ENCODE peak calls at places on chromosomes 6 and 20, in eight cellular contexts. One of them, this sample, is unnamed.

GRCh38 chr6:84906514-84906913 is 142.1 kb upstream of the TBX18 start:
- DNase-seq in foreskin fibroblast: no peak
- DNase-seq in astrocyte of the spinal cord: no peak
- DNase-seq in activated CD4-positive, alpha-beta T cell treated with anti-CD3 and anti-CD28 coated beads for 4 hours: no peak
- DNase-seq in HuH-7.5: no peak
- DNase-seq in GM12865: no peak
- DNase-seq in ELF-1: no peak
- DNase-seq in CD4-positive, CD25-positive, alpha-beta regulatory T cell: no peak
- DNase-seq in this sample: no peak

GRCh38 chr6:153511896-153512496 is 380.9 kb upstream of the RGS17 start:
- DNase-seq in foreskin fibroblast: peak
- DNase-seq in astrocyte of the spinal cord: peak
- DNase-seq in activated CD4-positive, alpha-beta T cell treated with anti-CD3 and anti-CD28 coated beads for 4 hours: no peak
- DNase-seq in HuH-7.5: peak
- DNase-seq in GM12865: peak
- DNase-seq in ELF-1: peak
- DNase-seq in CD4-positive, CD25-positive, alpha-beta regulatory T cell: no peak
- DNase-seq in this sample: peak

GRCh38 chr6:74197310-74197709 is 501.3 kb downstream of the CD109 start:
- DNase-seq in foreskin fibroblast: no peak
- DNase-seq in astrocyte of the spinal cord: no peak
- DNase-seq in activated CD4-positive, alpha-beta T cell treated with anti-CD3 and anti-CD28 coated beads for 4 hours: no peak
- DNase-seq in HuH-7.5: no peak
- DNase-seq in GM12865: no peak
- DNase-seq in ELF-1: no peak
- DNase-seq in CD4-positive, CD25-positive, alpha-beta regulatory T cell: no peak
- DNase-seq in this sample: no peak

GRCh38 chr20:2619961-2620595 is 32.4 kb upstream of the NOP56 start:
- DNase-seq in foreskin fibroblast: peak
- DNase-seq in astrocyte of the spinal cord: no peak
- DNase-seq in activated CD4-positive, alpha-beta T cell treated with anti-CD3 and anti-CD28 coated beads for 4 hours: no peak
- DNase-seq in HuH-7.5: no peak
- DNase-seq in GM12865: no peak
- DNase-seq in ELF-1: no peak
- DNase-seq in CD4-positive, CD25-positive, alpha-beta regulatory T cell: no peak
- DNase-seq in this sample: no peak

GRCh38 chr6:109308018-109308492 is 74.2 kb downstream of the CD164 start:
- DNase-seq in foreskin fibroblast: peak
- DNase-seq in astrocyte of the spinal cord: peak
- DNase-seq in activated CD4-positive, alpha-beta T cell treated with anti-CD3 and anti-CD28 coated beads for 4 hours: no peak
- DNase-seq in HuH-7.5: no peak
- DNase-seq in GM12865: no peak
- DNase-seq in ELF-1: peak
- DNase-seq in CD4-positive, CD25-positive, alpha-beta regulatory T cell: no peak
- DNase-seq in this sample: peak

GRCh38 chr6:39302669-39303424 is 11.4 kb downstream of the KCNK17 start:
- DNase-seq in foreskin fibroblast: peak
- DNase-seq in astrocyte of the spinal cord: peak
- DNase-seq in activated CD4-positive, alpha-beta T cell treated with anti-CD3 and anti-CD28 coated beads for 4 hours: peak
- DNase-seq in HuH-7.5: peak
- DNase-seq in GM12865: peak
- DNase-seq in ELF-1: peak
- DNase-seq in CD4-positive, CD25-positive, alpha-beta regulatory T cell: peak
- DNase-seq in this sample: peak

GRCh38 chr6:90266845-90267621 is 29.6 kb downstream of the BACH2 start:
- DNase-seq in foreskin fibroblast: no peak
- DNase-seq in astrocyte of the spinal cord: no peak
- DNase-seq in activated CD4-positive, alpha-beta T cell treated with anti-CD3 and anti-CD28 coated beads for 4 hours: no peak
- DNase-seq in HuH-7.5: no peak
- DNase-seq in GM12865: no peak
- DNase-seq in ELF-1: no peak
- DNase-seq in CD4-positive, CD25-positive, alpha-beta regulatory T cell: peak
- DNase-seq in this sample: no peak

GRCh38 chr6:15526129-15526764 is 136.6 kb downstream of the DTNBP1 start:
- DNase-seq in foreskin fibroblast: no peak
- DNase-seq in astrocyte of the spinal cord: no peak
- DNase-seq in activated CD4-positive, alpha-beta T cell treated with anti-CD3 and anti-CD28 coated beads for 4 hours: no peak
- DNase-seq in HuH-7.5: no peak
- DNase-seq in GM12865: peak
- DNase-seq in ELF-1: no peak
- DNase-seq in CD4-positive, CD25-positive, alpha-beta regulatory T cell: no peak
- DNase-seq in this sample: no peak

This sample was measured in OCI-M1.